ENCODE peak calls at places on chromosomes 2 and 18, in nine cellular contexts. I is epithelial cell of esophagus, X is right lobe of liver, W is neural progenitor cell, Y is cardiac fibroblast, Z is fibroblast of lung, V is A549, D is fibroblast of mammary gland, T is WERI-Rb-1. H is an unnamed sample.

GRCh38 chr18:74242451-74243096 is 49.2 kb downstream of the CYB5A start:
- DNase-seq in I (no peak), X (peak), W (no peak), Y (peak), Z (peak), V (no peak), D (peak), T (no peak), H (peak)

GRCh38 chr2:48508461-48509124 is 21.4 kb upstream of the STON1 start:
- DNase-seq in I (peak), X (no peak), W (peak), Y (peak), Z (peak), V (no peak), D (peak), T (peak), H (peak)

GRCh38 chr18:72541871-72542690 is 2.1 kb downstream of the CBLN2 start:
- DNase-seq in I (peak), X (no peak), W (peak), Y (no peak), Z (no peak), V (no peak), D (no peak), T (peak), H (no peak)

GRCh38 chr2:18922276-18922675 is 332.9 kb upstream of the NT5C1B start:
- DNase-seq in I (no peak), X (no peak), W (no peak), Y (no peak), Z (no peak), V (no peak), D (peak), T (no peak), H (peak)

GRCh38 chr2:60820416-60821132 is 60.8 kb upstream of the REL start:
- DNase-seq in I (no peak), X (no peak), W (no peak), Y (no peak), Z (no peak), V (no peak), D (no peak), T (no peak), H (no peak)

GRCh38 chr2:67828066-67828465 is 234.7 kb downstream of the C1D start:
- DNase-seq in I (peak), X (no peak), W (no peak), Y (no peak), Z (no peak), V (no peak), D (no peak), T (no peak), H (no peak)

GRCh38 chr2:144712277-144712944 is 192.5 kb upstream of the ZEB2 start:
- DNase-seq in I (no peak), X (no peak), W (no peak), Y (no peak), Z (no peak), V (no peak), D (no peak), T (no peak), H (no peak)

GRCh38 chr2:85438291-85439110 is 20.0 kb downstream of the SH2D6 start:
- DNase-seq in I (no peak), X (no peak), W (no peak), Y (peak), Z (no peak), V (no peak), D (no peak), T (peak), H (peak)

GRCh38 chr18:3508576-3509559 is 58.9 kb downstream of the TGIF1 start:
- DNase-seq in I (peak), X (no peak), W (peak), Y (no peak), Z (peak), V (no peak), D (no peak), T (no peak), H (no peak)

GRCh38 chr2:237572742-237573101 is 6.3 kb downstream of the PRLH start:
- DNase-seq in I (no peak), X (peak), W (no peak), Y (no peak), Z (no peak), V (no peak), D (no peak), T (no peak), H (no peak)

GRCh38 chr2:176104338-176105077 is 2.6 kb upstream of the HOXD11 start:
- DNase-seq in I (no peak), X (no peak), W (no peak), Y (no peak), Z (no peak), V (peak), D (peak), T (no peak), H (peak)

GRCh38 chr2:88481937-88482336 is 29.4 kb upstream of the FOXI3 start:
- DNase-seq in I (peak), X (no peak), W (no peak), Y (peak), Z (no peak), V (no peak), D (peak), T (no peak), H (peak)

GRCh38 chr2:234329202-234329930 is 167.5 kb downstream of the ARL4C start:
- DNase-seq in I (peak), X (no peak), W (no peak), Y (peak), Z (peak), V (no peak), D (peak), T (no peak), H (no peak)

GRCh38 chr2:39217192-39217550 is 26.6 kb downstream of the CDKL4 start:
- DNase-seq in I (no peak), X (no peak), W (no peak), Y (no peak), Z (no peak), V (no peak), D (no peak), T (no peak), H (no peak)

GRCh38 chr18:43578636-43579203 is 301.4 kb upstream of the SYT4 start:
- DNase-seq in I (no peak), X (no peak), W (no peak), Y (peak), Z (peak), V (no peak), D (no peak), T (no peak), H (no peak)

GRCh38 chr2:204373942-204374341 is 171.3 kb upstream of the PARD3B start:
- DNase-seq in I (peak), X (no peak), W (no peak), Y (no peak), Z (no peak), V (no peak), D (no peak), T (no peak), H (no peak)

GRCh38 chr2:9497017-9497416 is 22.7 kb downstream of the IAH1 start:
- DNase-seq in I (peak), X (no peak), W (no peak), Y (no peak), Z (no peak), V (no peak), D (no peak), T (no peak), H (no peak)

GRCh38 chr2:23761638-23762037 is 165.3 kb downstream of the ATAD2B start:
- DNase-seq in I (no peak), X (no peak), W (no peak), Y (peak), Z (no peak), V (no peak), D (no peak), T (no peak), H (peak)

GRCh38 chr2:234496835-234497591 is at the start of gene ARL4C:
- DNase-seq in I (peak), X (peak), W (peak), Y (peak), Z (peak), V (no peak), D (peak), T (peak), H (peak)

GRCh38 chr2:3126686-3127278 is 250.8 kb downstream of the EIPR1 start:
- DNase-seq in I (no peak), X (peak), W (no peak), Y (no peak), Z (no peak), V (no peak), D (no peak), T (peak), H (peak)

GRCh38 chr2:11876436-11876835 is 130.0 kb downstream of the LPIN1 start:
- DNase-seq in I (no peak), X (no peak), W (no peak), Y (no peak), Z (no peak), V (no peak), D (no peak), T (no peak), H (no peak)

GRCh38 chr2:129901754-129902415 is 77.6 kb upstream of the RAB6C start:
- DNase-seq in I (no peak), X (no peak), W (no peak), Y (no peak), Z (no peak), V (no peak), D (no peak), T (no peak), H (no peak)

GRCh38 chr2:71496156-71496770 is 42.9 kb downstream of the DYSF start:
- DNase-seq in I (no peak), X (no peak), W (no peak), Y (no peak), Z (no peak), V (no peak), D (no peak), T (no peak), H (no peak)

GRCh38 chr2:232219496-232219870 is 159.1 kb upstream of the ALPP start:
- DNase-seq in I (no peak), X (no peak), W (no peak), Y (no peak), Z (no peak), V (no peak), D (no peak), T (no peak), H (no peak)

GRCh38 chr2:45607701-45608100 is 3.4 kb downstream of the SRBD1 start:
- DNase-seq in I (peak), X (no peak), W (peak), Y (peak), Z (no peak), V (peak), D (peak), T (no peak), H (peak)

GRCh38 chr18:27863780-27864430 is 313.0 kb downstream of the CDH2 start:
- DNase-seq in I (no peak), X (no peak), W (no peak), Y (no peak), Z (no peak), V (no peak), D (no peak), T (peak), H (no peak)

GRCh38 chr2:148887349-148888002 is 12.4 kb downstream of the KIF5C start:
- DNase-seq in I (no peak), X (no peak), W (no peak), Y (no peak), Z (no peak), V (no peak), D (no peak), T (no peak), H (no peak)

GRCh38 chr2:112803691-112804521 is 19.6 kb upstream of the IL1A start:
- DNase-seq in I (peak), X (no peak), W (no peak), Y (peak), Z (peak), V (peak), D (peak), T (no peak), H (peak)

GRCh38 chr2:102815285-102815684 is 53.5 kb downstream of the TMEM182 start:
- DNase-seq in I (no peak), X (no peak), W (no peak), Y (no peak), Z (no peak), V (no peak), D (no peak), T (no peak), H (no peak)

GRCh38 chr2:95530734-95531133 is 46.2 kb upstream of the TRIM43B start:
- DNase-seq in I (peak), X (no peak), W (no peak), Y (peak), Z (peak), V (no peak), D (peak), T (no peak), H (peak)

GRCh38 chr18:25284278-25284677 is 67.7 kb downstream of the ZNF521 start:
- DNase-seq in I (no peak), X (no peak), W (no peak), Y (no peak), Z (no peak), V (no peak), D (peak), T (no peak), H (no peak)

GRCh38 chr2:242032780-242033656 is 163.5 kb downstream of the RTP5 start:
- DNase-seq in I (no peak), X (no peak), W (no peak), Y (no peak), Z (no peak), V (no peak), D (no peak), T (no peak), H (no peak)

GRCh38 chr18:60358516-60358915 is 14.1 kb downstream of the MC4R start:
- DNase-seq in I (peak), X (no peak), W (no peak), Y (peak), Z (peak), V (no peak), D (peak), T (no peak), H (peak)

GRCh38 chr2:98348066-98348561 is 1.9 kb downstream of the CNGA3 start:
- DNase-seq in I (no peak), X (no peak), W (peak), Y (peak), Z (no peak), V (no peak), D (no peak), T (peak), H (no peak)

GRCh38 chr2:176101216-176101845 is 1.7 kb downstream of the HOXD12 start:
- DNase-seq in I (no peak), X (no peak), W (no peak), Y (no peak), Z (no peak), V (no peak), D (no peak), T (no peak), H (no peak)

GRCh38 chr2:26770986-26771586 is 7.0 kb downstream of the SLC35F6 start:
- DNase-seq in I (peak), X (peak), W (no peak), Y (peak), Z (peak), V (peak), D (peak), T (peak), H (peak)

GRCh38 chr2:206253125-206253787 is 21.2 kb upstream of the ZDBF2 start:
- DNase-seq in I (no peak), X (no peak), W (peak), Y (no peak), Z (no peak), V (no peak), D (no peak), T (no peak), H (no peak)

GRCh38 chr2:203797363-203798111 is 70.0 kb upstream of the CTLA4 start:
- DNase-seq in I (no peak), X (no peak), W (no peak), Y (no peak), Z (no peak), V (no peak), D (peak), T (no peak), H (no peak)

GRCh38 chr18:2903006-2903405 is 56.2 kb downstream of the EMILIN2 start:
- DNase-seq in I (peak), X (no peak), W (no peak), Y (peak), Z (peak), V (no peak), D (peak), T (no peak), H (peak)

GRCh38 chr2:109604597-109604996 is 9.2 kb downstream of the SEPTIN10 start:
- DNase-seq in I (peak), X (no peak), W (no peak), Y (peak), Z (peak), V (peak), D (peak), T (no peak), H (peak)

GRCh38 chr2:221461911-221462310 is 110.2 kb downstream of the EPHA4 start:
- DNase-seq in I (peak), X (no peak), W (no peak), Y (no peak), Z (no peak), V (no peak), D (no peak), T (no peak), H (no peak)
- TF ChIP-seq CTCF in I (no peak), X (no peak), W (no peak), Y (no peak), Z (no peak), V (no peak), D (no peak), T (no peak), H (no peak)

GRCh38 chr18:76490040-76490439 is 5.0 kb downstream of the ZNF516 start:
- DNase-seq in I (no peak), X (no peak), W (no peak), Y (no peak), Z (no peak), V (no peak), D (no peak), T (no peak), H (no peak)
- H3K4me3 ChIP-seq in I (peak), X (no peak), W (peak), Y (peak), Z (peak), V (peak), D (peak), T (peak), H (peak)

GRCh38 chr2:159202568-159203071 is 83.9 kb downstream of the WDSUB1 start:
- DNase-seq in I (peak), X (no peak), W (no peak), Y (peak), Z (peak), V (no peak), D (peak), T (no peak), H (peak)
- TF ChIP-seq CTCF in I (no peak), X (no peak), W (no peak), Y (peak), Z (no peak), V (no peak), D (peak), T (no peak), H (peak)

GRCh38 chr2:179238027-179238426 is 26.6 kb downstream of the SESTD1 start:
- DNase-seq in I (peak), X (no peak), W (no peak), Y (no peak), Z (no peak), V (no peak), D (peak), T (no peak), H (no peak)

GRCh38 chr2:179240481-179241451 is 23.9 kb downstream of the SESTD1 start:
- DNase-seq in I (no peak), X (no peak), W (no peak), Y (no peak), Z (no peak), V (no peak), D (no peak), T (no peak), H (no peak)

GRCh38 chr2:179239838-179240237 is 24.8 kb downstream of the SESTD1 start:
- DNase-seq in I (no peak), X (no peak), W (no peak), Y (no peak), Z (no peak), V (no peak), D (no peak), T (no peak), H (no peak)

GRCh38 chr2:179237209-179237946 is 27.3 kb downstream of the SESTD1 start:
- DNase-seq in I (no peak), X (no peak), W (no peak), Y (no peak), Z (no peak), V (no peak), D (peak), T (no peak), H (no peak)

GRCh38 chr2:179239194-179239593 is 25.4 kb downstream of the SESTD1 start:
- DNase-seq in I (peak), X (no peak), W (no peak), Y (peak), Z (no peak), V (no peak), D (peak), T (no peak), H (no peak)
- H3K4me3 ChIP-seq in I (no peak), X (no peak), W (no peak), Y (no peak), Z (no peak), V (no peak), D (no peak), T (no peak), H (no peak)

DNA sequence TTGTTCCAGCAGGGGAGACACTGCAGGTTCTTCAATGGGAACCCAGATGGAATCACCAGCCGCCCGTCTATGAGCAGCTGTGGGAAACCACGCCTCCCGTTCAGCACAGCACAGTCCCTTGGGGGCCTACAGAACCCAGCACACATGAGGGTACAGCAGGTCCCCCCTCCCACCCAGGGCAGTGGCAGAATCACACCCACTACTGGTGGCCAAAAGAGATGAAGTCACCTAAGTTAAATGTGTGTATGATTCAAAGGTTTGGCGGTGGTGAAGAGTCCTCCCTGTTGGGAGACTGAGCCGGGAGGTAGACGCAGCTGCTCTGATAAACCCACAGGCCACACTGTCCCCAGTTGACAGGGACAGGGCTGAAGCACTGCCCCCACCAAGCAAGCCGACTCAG is 44.3 kb downstream of the L3MBTL4 start:
- DNase-seq in I (no peak), X (no peak), W (no peak), Y (no peak), Z (no peak), V (no peak), D (no peak), T (no peak), H (no peak)
- TF ChIP-seq CTCF in I (no peak), X (no peak), W (no peak), Y (no peak), Z (no peak), V (no peak), D (no peak), T (no peak), H (no peak)

GRCh38 chr2:47033102-47033880 is 117.7 kb upstream of the MCFD2 start:
- DNase-seq in I (no peak), X (no peak), W (peak), Y (peak), Z (no peak), V (no peak), D (no peak), T (no peak), H (peak)
- H3K4me3 ChIP-seq in I (no peak), X (no peak), W (no peak), Y (no peak), Z (no peak), V (peak), D (peak), T (no peak), H (no peak)

H was measured in fibroblast of villous mesenchyme.